ENCODE peak calls at places on chromosomes 13 and 19, in eight cellular contexts. M is IMR-90; Z is upper lobe of right lung; T is left ventricle myocardium inferior; D is BE2C; P is CD4-positive, CD25-positive, alpha-beta regulatory T cell; W is HCT116; I is small intestine. B is an unnamed sample.

GRCh38 chr19:34124828-34125227 is 47.5 kb upstream of the LSM14A start:
- DNase-seq in T (no peak), D (no peak), M (no peak), P (no peak), I (no peak), Z (no peak), W (no peak), B (no peak)

GRCh38 chr19:3632739-3633558 is 6.4 kb upstream of the CACTIN start:
- DNase-seq in D (no peak), W (no peak), I (no peak), Z (no peak), P (no peak), M (no peak), T (no peak), B (no peak)

GRCh38 chr13:21670006-21670882 is 629 bp upstream of the FGF9 start:
- DNase-seq in P (peak; percentile 61), M (peak; percentile 48), T (peak; percentile 53), I (peak; percentile 42), D (peak; percentile 27), Z (peak; percentile 78), W (no peak), B (peak; percentile 55)

GRCh38 chr19:4519521-4520277 is 1.4 kb upstream of the PLIN4 start:
- DNase-seq in M (no peak), D (no peak), W (no peak), P (no peak), T (peak; percentile 66), I (no peak), Z (no peak), B (no peak)

GRCh38 chr19:6736169-6736916 is 1.0 kb downstream of the GPR108 start:
- DNase-seq in T (peak; percentile 73), I (peak; percentile 84), P (peak; percentile 74), M (peak; percentile 87), D (peak; percentile 77), W (peak; percentile 81), Z (peak; percentile 88), B (peak; percentile 69)

GRCh38 chr19:38062959-38063786 is 156.2 kb downstream of the SIPA1L3 start:
- DNase-seq in M (peak; percentile 65), Z (no peak), W (no peak), T (no peak), D (peak; percentile 71), P (no peak), I (no peak), B (no peak)

GRCh38 chr13:90542959-90543358 is 804.5 kb upstream of the MIR17HG start:
- DNase-seq in D (no peak), I (no peak), Z (no peak), P (no peak), M (no peak), T (no peak), W (no peak), B (no peak)

GRCh38 chr19:27794444-27795042 is 1418.4 kb downstream of the UQCRFS1 start:
- DNase-seq in T (no peak), I (no peak), Z (no peak), D (no peak), P (no peak), W (no peak), M (peak; percentile 47), B (peak; percentile 15)

GRCh38 chr13:54029226-54029625 is 1000.6 kb downstream of the OLFM4 start:
- DNase-seq in P (no peak), W (no peak), M (no peak), D (no peak), Z (no peak), I (no peak), T (no peak), B (no peak)

GRCh38 chr19:30069535-30070197 is 127.6 kb downstream of the URI1 start:
- DNase-seq in D (no peak), W (no peak), Z (peak; percentile 42), P (no peak), I (no peak), M (no peak), T (no peak), B (no peak)

GRCh38 chr19:50858896-50859295 is 4.2 kb downstream of the KLK3 start:
- DNase-seq in T (no peak), M (no peak), P (no peak), D (no peak), I (peak; percentile 59), W (no peak), Z (no peak), B (no peak)

GRCh38 chr19:584240-585001 is 5.3 kb upstream of the HCN2 start:
- DNase-seq in Z (peak; percentile 77), M (peak; percentile 27), I (no peak), T (peak; percentile 56), W (no peak), D (peak; percentile 89), P (peak; percentile 65), B (peak; percentile 60)

GRCh38 chr13:44364601-44365000 is 9.0 kb upstream of the SERP2 start:
- DNase-seq in D (no peak), P (no peak), M (peak; percentile 55), I (peak; percentile 68), Z (no peak), W (peak; percentile 71), T (no peak), B (no peak)

GRCh38 chr13:108700421-108701170 is 71.2 kb downstream of the MYO16 start:
- DNase-seq in Z (no peak), P (no peak), M (peak; percentile 71), T (no peak), I (no peak), D (no peak), W (no peak), B (no peak)

GRCh38 chr19:4754248-4754647 is 30.6 kb upstream of the DPP9 start:
- DNase-seq in M (peak; percentile 13), D (no peak), W (no peak), T (no peak), P (no peak), Z (no peak), I (no peak), B (no peak)

GRCh38 chr19:43532571-43532961 is 422 bp upstream of the ZNF575 start:
- DNase-seq in W (peak; percentile 65), Z (peak; percentile 83), D (peak; percentile 32), T (no peak), M (no peak), I (peak; percentile 86), P (no peak), B (no peak)

GRCh38 chr19:5799247-5800241 is 5.3 kb upstream of the NRTN start:
- DNase-seq in M (no peak), W (no peak), I (peak; percentile 45), D (peak; percentile 87), Z (no peak), T (peak; percentile 45), P (no peak), B (no peak)

GRCh38 chr19:17860993-17861360 is 1.3 kb downstream of the RPL18A start:
- DNase-seq in Z (no peak), M (peak; percentile 25), T (no peak), I (no peak), W (no peak), D (no peak), P (no peak), B (no peak)

GRCh38 chr13:109918179-109918651 is 131.8 kb upstream of the IRS2 start:
- DNase-seq in T (no peak), W (no peak), I (no peak), M (peak; percentile 30), D (no peak), Z (no peak), P (no peak), B (no peak)

GRCh38 chr13:45598597-45598996 is 16.9 kb downstream of the ERICH6B start:
- DNase-seq in Z (no peak), W (no peak), T (no peak), M (no peak), P (no peak), D (no peak), I (no peak), B (no peak)

GRCh38 chr13:97318532-97318931 is 96.4 kb downstream of the MBNL2 start:
- DNase-seq in I (no peak), W (no peak), M (peak; percentile 34), D (no peak), Z (no peak), T (no peak), P (no peak), B (no peak)

GRCh38 chr19:56114711-56115110 is 6.4 kb downstream of the ZNF787 start:
- DNase-seq in T (no peak), W (no peak), D (no peak), Z (no peak), P (no peak), I (no peak), M (no peak), B (no peak)
- H3K4me1 ChIP-seq in T (peaks cover 98% of the 10 kb centered on the region), W (peaks cover 6% of the 10 kb centered on the region), D (peaks cover 8% of the 10 kb centered on the region), Z (peaks cover 77% of the 10 kb centered on the region), P (peaks cover 18% of the 10 kb centered on the region), I (peaks cover 12% of the 10 kb centered on the region), M (peaks cover 26% of the 10 kb centered on the region), B (peaks cover 17% of the 10 kb centered on the region)

GRCh38 chr19:40529093-40529954 is 47.3 kb upstream of the SHKBP1 start:
- DNase-seq in P (peak; percentile 87), I (peak; percentile 84), Z (peak; percentile 93), M (peak; percentile 61), D (peak; percentile 90), W (peak; percentile 78), T (peak; percentile 82), B (peak; percentile 88)
- H3K4me3 ChIP-seq in P (peak overlapping the region; percentile 37), I (peak overlapping the region; percentile 58), Z (peak overlapping the region; percentile 53), M (peak overlapping the region; percentile 37), D (peak overlapping the region; percentile 44), W (peak overlapping the region; percentile 27), T (peak overlapping the region; percentile 67), B (no peak overlapping the region)

GRCh38 chr13:27605610-27606200 is 14.6 kb downstream of the LNX2 start:
- DNase-seq in T (no peak), Z (no peak), M (peak; percentile 33), W (no peak), D (no peak), I (peak; percentile 65), P (no peak), B (no peak)

GRCh38 chr13:27601208-27601607 is 19.1 kb downstream of the LNX2 start:
- DNase-seq in W (no peak), Z (no peak), I (no peak), D (no peak), P (no peak), M (no peak), T (no peak), B (no peak)

GRCh38 chr13:27605099-27605498 is 15.2 kb downstream of the LNX2 start:
- DNase-seq in W (no peak), I (no peak), T (no peak), P (no peak), Z (no peak), D (no peak), M (no peak), B (no peak)

GRCh38 chr13:27601771-27602170 is 18.6 kb downstream of the LNX2 start:
- DNase-seq in Z (no peak), W (no peak), T (no peak), D (no peak), P (no peak), I (no peak), M (no peak), B (no peak)

DNA sequence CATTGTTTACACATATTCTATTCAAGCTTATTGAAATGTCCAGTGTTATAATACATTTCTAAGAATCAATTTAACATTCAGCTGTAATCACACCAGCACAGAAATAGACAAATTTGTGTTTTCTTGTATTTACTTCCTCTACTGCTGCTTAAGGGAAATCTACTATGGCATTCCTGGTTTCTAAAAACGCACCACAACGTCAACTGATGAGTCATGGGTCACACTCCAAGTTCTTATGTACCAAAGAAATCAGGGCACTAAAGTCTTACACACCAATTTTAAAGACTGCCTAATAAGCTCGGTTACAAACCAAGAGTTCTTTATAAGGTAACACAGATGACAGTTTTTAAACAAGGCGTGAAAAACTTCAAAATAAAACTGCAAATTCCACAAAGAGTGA is 13.2 kb downstream of the LNX2 start:
- DNase-seq in W (peak; percentile 56), D (no peak), I (peak; percentile 88), T (no peak), P (no peak), Z (no peak), M (peak; percentile 90), B (no peak)
- H3K4me1 ChIP-seq in W (peaks cover 13% of the 10 kb centered on the region), D (peaks cover 22% of the 10 kb centered on the region), I (peaks cover 3% of the 10 kb centered on the region), T (peaks cover 65% of the 10 kb centered on the region), P (no peaks in the 10 kb centered on the region), Z (peaks cover 7% of the 10 kb centered on the region), M (no peaks in the 10 kb centered on the region), B (peaks cover 10% of the 10 kb centered on the region)

GRCh38 chr13:41015920-41016319 is 3.2 kb downstream of the ELF1 start:
- DNase-seq in T (no peak), P (no peak), I (no peak), M (no peak), D (no peak), Z (no peak), W (no peak), B (no peak)
- H3K4me3 ChIP-seq in T (no peak overlapping the region), P (peak overlapping the region; percentile 80), I (no peak overlapping the region), M (no peak overlapping the region), D (no peak overlapping the region), Z (no peak overlapping the region), W (no peak overlapping the region), B (peak overlapping the region; percentile 38)